ENCODE peak calls at places on chromosomes 3 and 15, in five cellular contexts. M, X, A, C and R are unnamed samples.

GRCh38 chr3:108124337-108125150 is 33.7 kb upstream of the CD47 start:
- DNase-seq in X (no peak), C (peak), M (no peak), A (peak), R (no peak)

GRCh38 chr15:43792761-43793493 is 807 bp downstream of the SERF2 start:
- DNase-seq in A (peak), X (no peak), C (peak), M (no peak), R (peak)

GRCh38 chr3:156818890-156819289 is 7.3 kb upstream of the LEKR1 start:
- DNase-seq in A (no peak), M (peak), C (no peak), X (peak), R (peak)

GRCh38 chr3:128503751-128504532 is 10.9 kb upstream of the GATA2 start:
- DNase-seq in C (no peak), M (no peak), A (no peak), X (no peak), R (no peak)

GRCh38 chr3:52891615-52892081 is 5.7 kb downstream of the STIMATE start:
- DNase-seq in C (no peak), A (no peak), X (no peak), M (no peak), R (no peak)

GRCh38 chr15:60539017-60539416 is 60.1 kb upstream of the ICE2 start:
- DNase-seq in A (no peak), C (no peak), M (no peak), X (no peak), R (no peak)

GRCh38 chr3:140290105-140290504 is 355.1 kb downstream of the CLSTN2 start:
- DNase-seq in X (no peak), M (peak), C (no peak), A (no peak), R (peak)

GRCh38 chr3:33858131-33858530 is 59.7 kb downstream of the PDCD6IP start:
- DNase-seq in A (no peak), X (no peak), C (no peak), M (no peak), R (no peak)

GRCh38 chr15:68372291-68372811 is 59.6 kb downstream of the ITGA11 start:
- DNase-seq in M (peak), X (peak), C (no peak), A (no peak), R (peak)

GRCh38 chr3:101155828-101156227 is 162.6 kb upstream of the ABI3BP start:
- DNase-seq in C (no peak), A (no peak), X (no peak), M (no peak), R (peak)

GRCh38 chr3:50137567-50137966 is 17.6 kb upstream of the SEMA3F start:
- DNase-seq in M (no peak), C (no peak), X (no peak), A (no peak), R (no peak)

GRCh38 chr3:139127101-139127500 is 82.4 kb upstream of the PRR23C start:
- DNase-seq in X (no peak), C (no peak), A (no peak), M (peak), R (peak)

GRCh38 chr15:59249816-59250215 is 43.2 kb downstream of the LDHAL6B start:
- DNase-seq in A (no peak), X (no peak), C (no peak), M (no peak), R (no peak)

GRCh38 chr3:31680072-31680870 is 147.5 kb downstream of the STT3B start:
- DNase-seq in M (no peak), A (no peak), C (no peak), X (no peak), R (no peak)

GRCh38 chr3:37537914-37538691 is 323.6 kb upstream of the CTDSPL start:
- DNase-seq in C (no peak), M (no peak), A (no peak), X (no peak), R (no peak)

GRCh38 chr3:56915969-56916586 is 114.3 kb upstream of the ARHGEF3 start:
- DNase-seq in X (no peak), A (peak), C (peak), M (no peak), R (no peak)

GRCh38 chr15:81215983-81216382 is 19.3 kb downstream of the IL16 start:
- DNase-seq in X (no peak), M (no peak), C (no peak), A (no peak), R (no peak)

GRCh38 chr3:129620828-129621605 is 14.5 kb upstream of the PLXND1 start:
- DNase-seq in A (no peak), C (no peak), X (no peak), M (no peak), R (no peak)

GRCh38 chr3:140186421-140186920 is 251.5 kb downstream of the CLSTN2 start:
- DNase-seq in M (peak), A (no peak), C (no peak), X (no peak), R (peak)